ENCODE peak calls at places on chromosomes 1 and 21, in four cellular contexts. E is GM12878, V is hepatocyte, Y is PC-3. N is an unnamed sample.

GRCh38 chr1:11281518-11282331 is 8.7 kb downstream of the UBIAD1 start:
- DNase-seq in V (no peak), E (no peak), Y (peak; percentile 58), N (no peak)

GRCh38 chr1:40663324-40664166 is 1.9 kb downstream of the RIMS3 start:
- DNase-seq in E (no peak), V (no peak), Y (no peak), N (peak; percentile 88)

GRCh38 chr1:14969006-14969405 is 184.5 kb upstream of the TMEM51 start:
- DNase-seq in E (no peak), V (no peak), Y (no peak), N (peak; percentile 90)

GRCh38 chr1:100162881-100163280 is 15.2 kb downstream of the LRRC39 start:
- DNase-seq in V (no peak), Y (no peak), E (no peak), N (no peak)

GRCh38 chr1:53485478-53486394 is 26.5 kb downstream of the DMRTB1 start:
- DNase-seq in E (no peak), V (peak; percentile 94), Y (peak; percentile 80), N (peak; percentile 70)

GRCh38 chr1:40980453-40981121 is 1.1 kb downstream of the CTPS1 start:
- DNase-seq in E (no peak), Y (peak; percentile 63), V (peak; percentile 55), N (peak; percentile 60)

GRCh38 chr1:203045821-203046594 is 19.7 kb downstream of the PPFIA4 start:
- DNase-seq in V (no peak), E (no peak), Y (no peak), N (no peak)

GRCh38 chr1:236122176-236122575 is 20.2 kb upstream of the GPR137B start:
- DNase-seq in Y (no peak), V (no peak), E (peak; percentile 73), N (no peak)

GRCh38 chr1:164786980-164787833 is 228.2 kb downstream of the PBX1 start:
- DNase-seq in V (peak; percentile 93), E (no peak), Y (peak; percentile 93), N (peak; percentile 64)
- H3K4me3 ChIP-seq in V (no peak overlapping the region), E (no peak overlapping the region), Y (no peak overlapping the region), N (no peak overlapping the region)

GRCh38 chr1:50420689-50421365 is 2.4 kb downstream of the DMRTA2 start:
- DNase-seq in V (no peak), Y (no peak), E (no peak), N (no peak)
- TF ChIP-seq EZH2 in V (peak; percentile 66), Y (no peak), E (no peak), N (no peak)

DNA sequence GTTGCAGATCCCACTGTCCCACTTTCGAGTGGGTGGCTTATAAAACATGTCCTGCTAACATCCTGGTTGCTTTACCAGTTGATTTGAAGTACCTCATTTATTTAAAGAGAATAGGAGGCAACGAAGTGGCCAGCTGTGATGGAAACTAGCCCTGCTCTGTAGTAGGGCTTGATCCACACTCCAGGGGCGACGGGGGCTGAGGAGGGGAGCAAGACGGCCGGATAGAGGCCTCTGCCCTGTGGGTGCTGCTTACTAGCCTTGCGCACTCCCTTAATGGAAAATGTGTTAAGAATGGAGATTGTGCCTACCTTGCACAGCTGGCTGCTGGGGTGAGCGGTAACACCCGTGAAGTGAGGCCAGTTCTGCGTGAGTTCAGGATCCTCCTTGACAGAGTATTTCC is 41.1 kb upstream of the PWP2 start:
- DNase-seq in E (no peak), Y (no peak), V (no peak), N (no peak)
- H3K4me3 ChIP-seq in E (no peak overlapping the region), Y (no peak overlapping the region), V (no peak overlapping the region), N (no peak overlapping the region)

GRCh38 chr1:44613932-44614331 is 60.3 kb downstream of the TMEM53 start:
- DNase-seq in V (no peak), E (no peak), Y (no peak), N (no peak)
- TF ChIP-seq EZH2 in V (no peak), E (no peak), Y (no peak), N (no peak)

DNA sequence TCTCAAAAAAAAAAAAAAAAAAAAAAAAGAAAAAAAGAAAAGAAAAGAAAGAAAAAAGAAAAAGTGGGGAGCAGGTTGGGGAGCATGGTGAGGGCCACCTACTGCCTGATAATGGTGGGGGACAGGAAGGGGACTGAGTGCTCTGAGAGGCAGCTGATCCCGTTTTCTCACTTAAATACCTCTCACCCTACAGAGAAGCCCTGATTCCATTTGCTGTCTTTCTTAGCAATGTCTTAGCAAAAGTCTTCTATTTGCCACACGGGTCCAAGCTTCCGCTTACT is 692 bp upstream of the H6PD start:
- DNase-seq in Y (no peak), E (no peak), V (no peak), N (no peak)
- H3K4me3 ChIP-seq in Y (peak overlapping the region; percentile 74), E (peak overlapping the region; percentile 49), V (peak overlapping the region; percentile 30), N (peak overlapping the region; percentile 90)

DNA sequence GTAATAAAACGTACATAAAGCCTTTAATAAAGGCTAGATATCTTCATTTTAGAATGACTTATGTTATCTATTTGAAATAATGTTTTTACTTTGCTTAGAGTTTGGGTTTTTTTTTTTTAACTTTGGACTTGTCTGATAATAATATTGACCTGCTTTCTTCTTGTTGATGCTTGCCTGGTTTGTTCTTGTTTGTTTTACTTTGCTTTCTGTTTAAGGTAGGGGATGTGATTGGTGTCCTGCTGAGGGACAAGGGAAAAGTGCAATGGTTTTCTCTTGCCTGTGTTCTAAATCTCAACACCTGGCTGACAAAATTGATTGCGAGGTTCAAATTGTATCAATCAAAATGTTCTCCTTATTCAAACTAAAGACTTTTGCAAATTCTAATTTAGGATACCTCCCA is 2.2 kb upstream of the FH start:
- DNase-seq in E (no peak), V (no peak), Y (no peak), N (no peak)
- TF ChIP-seq EZH2 in E (no peak), V (no peak), Y (no peak), N (no peak)

GRCh38 chr21:34846601-34847112 is 177.9 kb downstream of the CLIC6 start:
- DNase-seq in E (no peak), V (peak; percentile 58), Y (peak; percentile 93), N (no peak)
- H3K4me3 ChIP-seq in E (no peak overlapping the region), V (no peak overlapping the region), Y (peak overlapping the region; percentile 31), N (no peak overlapping the region)

N was measured in DND-41.